ENCODE peak calls at places on chromosomes 1 and 21, in eight cellular contexts. One of them, this sample, is unnamed.

GRCh38 chr1:34597877-34598514 is 156.9 kb upstream of the GJB5 start:
- DNase-seq in HCT116: peak
- DNase-seq in right atrium auricular region: no peak
- DNase-seq in ovary: peak
- DNase-seq in heart left ventricle: peak
- DNase-seq in fibroblast of mammary gland: peak
- DNase-seq in body of pancreas: peak
- DNase-seq in choroid plexus epithelial cell: peak
- DNase-seq in this sample: peak

GRCh38 chr1:93676424-93676823 is 5.2 kb downstream of the BCAR3 start:
- DNase-seq in body of pancreas: no peak
- DNase-seq in choroid plexus epithelial cell: peak
- DNase-seq in fibroblast of mammary gland: peak
- DNase-seq in right atrium auricular region: no peak
- DNase-seq in HCT116: no peak
- DNase-seq in ovary: no peak
- DNase-seq in heart left ventricle: peak
- DNase-seq in this sample: no peak

GRCh38 chr1:150161747-150162581 is 12.2 kb downstream of the PLEKHO1 start:
- DNase-seq in choroid plexus epithelial cell: peak
- DNase-seq in right atrium auricular region: no peak
- DNase-seq in fibroblast of mammary gland: peak
- DNase-seq in HCT116: no peak
- DNase-seq in heart left ventricle: no peak
- DNase-seq in ovary: no peak
- DNase-seq in body of pancreas: no peak
- DNase-seq in this sample: no peak

GRCh38 chr1:66283583-66284041 is 250.3 kb upstream of the SGIP1 start:
- DNase-seq in ovary: no peak
- DNase-seq in HCT116: no peak
- DNase-seq in right atrium auricular region: no peak
- DNase-seq in choroid plexus epithelial cell: no peak
- DNase-seq in fibroblast of mammary gland: peak
- DNase-seq in heart left ventricle: no peak
- DNase-seq in body of pancreas: no peak
- DNase-seq in this sample: no peak

GRCh38 chr21:40507978-40508377 is 339.0 kb downstream of the DSCAM start:
- DNase-seq in ovary: no peak
- DNase-seq in HCT116: no peak
- DNase-seq in heart left ventricle: no peak
- DNase-seq in body of pancreas: no peak
- DNase-seq in choroid plexus epithelial cell: no peak
- DNase-seq in right atrium auricular region: no peak
- DNase-seq in fibroblast of mammary gland: peak
- DNase-seq in this sample: no peak

GRCh38 chr1:51699376-51699775 is 82.5 kb downstream of the OSBPL9 start:
- DNase-seq in heart left ventricle: no peak
- DNase-seq in choroid plexus epithelial cell: peak
- DNase-seq in fibroblast of mammary gland: no peak
- DNase-seq in right atrium auricular region: no peak
- DNase-seq in HCT116: no peak
- DNase-seq in ovary: no peak
- DNase-seq in body of pancreas: no peak
- DNase-seq in this sample: no peak

GRCh38 chr1:53556657-53557227 is 97.5 kb downstream of the DMRTB1 start:
- DNase-seq in choroid plexus epithelial cell: no peak
- DNase-seq in body of pancreas: no peak
- DNase-seq in fibroblast of mammary gland: no peak
- DNase-seq in HCT116: no peak
- DNase-seq in heart left ventricle: no peak
- DNase-seq in ovary: no peak
- DNase-seq in right atrium auricular region: no peak
- DNase-seq in this sample: no peak

GRCh38 chr1:202007703-202008489 is 2.5 kb upstream of the ELF3 start:
- DNase-seq in heart left ventricle: no peak
- DNase-seq in choroid plexus epithelial cell: no peak
- DNase-seq in fibroblast of mammary gland: no peak
- DNase-seq in ovary: no peak
- DNase-seq in body of pancreas: peak
- DNase-seq in HCT116: peak
- DNase-seq in right atrium auricular region: no peak
- DNase-seq in this sample: peak

GRCh38 chr1:94926365-94926914 is 470 bp downstream of the CNN3 start:
- DNase-seq in HCT116: no peak
- DNase-seq in choroid plexus epithelial cell: peak
- DNase-seq in ovary: peak
- DNase-seq in right atrium auricular region: no peak
- DNase-seq in body of pancreas: peak
- DNase-seq in fibroblast of mammary gland: peak
- DNase-seq in heart left ventricle: peak
- DNase-seq in this sample: peak

GRCh38 chr1:55363261-55363660 is 148.1 kb upstream of the USP24 start:
- DNase-seq in fibroblast of mammary gland: peak
- DNase-seq in heart left ventricle: no peak
- DNase-seq in body of pancreas: no peak
- DNase-seq in choroid plexus epithelial cell: peak
- DNase-seq in HCT116: no peak
- DNase-seq in ovary: no peak
- DNase-seq in right atrium auricular region: no peak
- DNase-seq in this sample: no peak

GRCh38 chr1:184823080-184823479 is 68.4 kb upstream of the EDEM3 start:
- DNase-seq in ovary: no peak
- DNase-seq in choroid plexus epithelial cell: no peak
- DNase-seq in heart left ventricle: no peak
- DNase-seq in body of pancreas: no peak
- DNase-seq in fibroblast of mammary gland: no peak
- DNase-seq in HCT116: no peak
- DNase-seq in right atrium auricular region: no peak
- DNase-seq in this sample: no peak

GRCh38 chr1:26785611-26786436 is 1.9 kb upstream of the PIGV start:
- DNase-seq in choroid plexus epithelial cell: peak
- DNase-seq in HCT116: no peak
- DNase-seq in right atrium auricular region: no peak
- DNase-seq in fibroblast of mammary gland: peak
- DNase-seq in ovary: no peak
- DNase-seq in heart left ventricle: peak
- DNase-seq in body of pancreas: peak
- DNase-seq in this sample: no peak

GRCh38 chr1:182317489-182318180 is 74.0 kb downstream of the GLUL start:
- DNase-seq in ovary: no peak
- DNase-seq in fibroblast of mammary gland: no peak
- DNase-seq in body of pancreas: peak
- DNase-seq in choroid plexus epithelial cell: no peak
- DNase-seq in heart left ventricle: no peak
- DNase-seq in right atrium auricular region: no peak
- DNase-seq in HCT116: no peak
- DNase-seq in this sample: no peak

GRCh38 chr1:110215621-110216020 is 5.5 kb downstream of the KCNC4 start:
- DNase-seq in heart left ventricle: no peak
- DNase-seq in fibroblast of mammary gland: no peak
- DNase-seq in ovary: no peak
- DNase-seq in right atrium auricular region: no peak
- DNase-seq in body of pancreas: no peak
- DNase-seq in choroid plexus epithelial cell: no peak
- DNase-seq in HCT116: no peak
- DNase-seq in this sample: no peak

GRCh38 chr1:202568466-202569196 is 141.6 kb downstream of the SYT2 start:
- DNase-seq in choroid plexus epithelial cell: peak
- DNase-seq in body of pancreas: no peak
- DNase-seq in HCT116: no peak
- DNase-seq in ovary: no peak
- DNase-seq in fibroblast of mammary gland: peak
- DNase-seq in heart left ventricle: no peak
- DNase-seq in right atrium auricular region: no peak
- DNase-seq in this sample: no peak

GRCh38 chr21:32338209-32338921 is 39.7 kb downstream of the MRAP start:
- DNase-seq in heart left ventricle: no peak
- DNase-seq in fibroblast of mammary gland: no peak
- DNase-seq in right atrium auricular region: no peak
- DNase-seq in HCT116: no peak
- DNase-seq in choroid plexus epithelial cell: no peak
- DNase-seq in body of pancreas: no peak
- DNase-seq in ovary: no peak
- DNase-seq in this sample: no peak

GRCh38 chr1:39676951-39677350 is 5.0 kb upstream of the NT5C1A start:
- DNase-seq in ovary: no peak
- DNase-seq in right atrium auricular region: no peak
- DNase-seq in fibroblast of mammary gland: no peak
- DNase-seq in choroid plexus epithelial cell: no peak
- DNase-seq in HCT116: no peak
- DNase-seq in body of pancreas: no peak
- DNase-seq in heart left ventricle: no peak
- DNase-seq in this sample: no peak

GRCh38 chr1:31502926-31503511 is 73.3 kb upstream of the TINAGL1 start:
- DNase-seq in choroid plexus epithelial cell: peak
- DNase-seq in heart left ventricle: no peak
- DNase-seq in body of pancreas: no peak
- DNase-seq in ovary: no peak
- DNase-seq in HCT116: no peak
- DNase-seq in right atrium auricular region: no peak
- DNase-seq in fibroblast of mammary gland: no peak
- DNase-seq in this sample: no peak

GRCh38 chr1:64499966-64500365 is 30.0 kb downstream of the CACHD1 start:
- DNase-seq in body of pancreas: no peak
- DNase-seq in right atrium auricular region: no peak
- DNase-seq in HCT116: peak
- DNase-seq in fibroblast of mammary gland: no peak
- DNase-seq in heart left ventricle: no peak
- DNase-seq in ovary: no peak
- DNase-seq in choroid plexus epithelial cell: no peak
- DNase-seq in this sample: no peak
- TF ChIP-seq CTCF in body of pancreas: no peak
- TF ChIP-seq CTCF in right atrium auricular region: no peak
- TF ChIP-seq CTCF in HCT116: no peak
- TF ChIP-seq CTCF in fibroblast of mammary gland: no peak
- TF ChIP-seq CTCF in heart left ventricle: no peak
- TF ChIP-seq CTCF in ovary: no peak
- TF ChIP-seq CTCF in choroid plexus epithelial cell: no peak
- TF ChIP-seq CTCF in this sample: no peak

GRCh38 chr1:112955678-112956502 is at the start of gene SLC16A1:
- DNase-seq in body of pancreas: peak
- DNase-seq in ovary: peak
- DNase-seq in right atrium auricular region: peak
- DNase-seq in heart left ventricle: peak
- DNase-seq in choroid plexus epithelial cell: peak
- DNase-seq in fibroblast of mammary gland: peak
- DNase-seq in HCT116: peak
- DNase-seq in this sample: peak
- TF ChIP-seq CTCF in body of pancreas: no peak
- TF ChIP-seq CTCF in ovary: no peak
- TF ChIP-seq CTCF in right atrium auricular region: peak
- TF ChIP-seq CTCF in heart left ventricle: peak
- TF ChIP-seq CTCF in choroid plexus epithelial cell: peak
- TF ChIP-seq CTCF in fibroblast of mammary gland: no peak
- TF ChIP-seq CTCF in HCT116: no peak
- TF ChIP-seq CTCF in this sample: no peak

DNA sequence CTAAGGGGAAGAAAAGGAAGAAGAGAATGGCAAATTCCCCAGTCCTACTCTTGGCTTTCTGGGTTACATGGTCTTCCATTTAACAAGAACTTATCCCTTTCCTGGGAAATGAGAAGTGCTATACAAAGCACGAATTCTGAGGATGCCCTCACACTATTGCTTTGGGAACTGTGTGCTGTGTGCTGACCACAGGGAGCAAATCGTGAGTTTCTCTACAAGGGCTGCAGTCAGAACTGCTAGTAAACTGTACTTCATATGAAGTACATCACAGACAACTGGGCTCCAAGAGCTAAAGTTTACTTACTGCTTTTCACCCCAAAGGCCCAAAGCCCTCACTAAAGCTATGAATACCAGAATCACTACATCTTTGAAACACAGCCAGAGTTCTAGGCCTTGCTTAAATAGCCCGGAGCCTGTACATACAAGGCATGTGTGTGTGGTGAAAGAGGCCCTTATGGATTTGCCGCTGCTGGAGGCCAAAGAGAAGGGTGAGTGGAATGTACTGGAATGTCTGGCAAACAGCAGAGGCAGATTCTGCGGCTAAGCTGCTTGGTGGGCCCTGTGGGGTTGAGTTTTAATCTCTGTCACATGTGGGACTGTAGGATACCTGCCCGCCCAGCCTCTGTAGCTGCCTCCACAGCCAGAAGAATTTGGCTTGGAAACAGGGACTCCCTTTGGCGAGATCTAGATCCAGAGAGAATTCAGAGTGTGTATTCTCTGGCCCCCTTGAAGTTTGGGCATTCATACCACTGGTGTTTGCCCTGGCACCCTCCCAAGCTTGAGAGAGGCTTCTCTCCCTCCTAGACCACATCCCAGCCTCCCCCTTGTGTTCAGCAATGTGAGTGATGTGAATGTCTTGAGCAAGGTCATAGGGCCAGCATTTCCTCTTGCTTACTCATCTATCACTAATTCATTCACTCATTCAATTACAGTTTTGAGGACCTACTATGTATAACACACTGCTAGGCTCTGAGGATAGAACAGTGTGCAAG is 21.9 kb upstream of the TRIM67 start:
- DNase-seq in HCT116: no peak
- DNase-seq in fibroblast of mammary gland: peak
- DNase-seq in body of pancreas: peak
- DNase-seq in heart left ventricle: no peak
- DNase-seq in choroid plexus epithelial cell: peak
- DNase-seq in ovary: no peak
- DNase-seq in right atrium auricular region: no peak
- DNase-seq in this sample: no peak
- TF ChIP-seq CTCF in HCT116: no peak
- TF ChIP-seq CTCF in fibroblast of mammary gland: no peak
- TF ChIP-seq CTCF in body of pancreas: no peak
- TF ChIP-seq CTCF in heart left ventricle: no peak
- TF ChIP-seq CTCF in choroid plexus epithelial cell: peak
- TF ChIP-seq CTCF in ovary: no peak
- TF ChIP-seq CTCF in right atrium auricular region: no peak
- TF ChIP-seq CTCF in this sample: no peak

GRCh38 chr1:165826565-165826964 is 849 bp upstream of the UCK2 start:
- DNase-seq in HCT116: no peak
- DNase-seq in fibroblast of mammary gland: no peak
- DNase-seq in right atrium auricular region: no peak
- DNase-seq in ovary: no peak
- DNase-seq in body of pancreas: no peak
- DNase-seq in heart left ventricle: no peak
- DNase-seq in choroid plexus epithelial cell: no peak
- DNase-seq in this sample: no peak

GRCh38 chr1:165828581-165829329 is 1.3 kb downstream of the UCK2 start:
- DNase-seq in fibroblast of mammary gland: peak
- DNase-seq in choroid plexus epithelial cell: peak
- DNase-seq in body of pancreas: peak
- DNase-seq in right atrium auricular region: no peak
- DNase-seq in HCT116: peak
- DNase-seq in ovary: peak
- DNase-seq in heart left ventricle: peak
- DNase-seq in this sample: peak

GRCh38 chr1:165829888-165830287 is 2.5 kb downstream of the UCK2 start:
- DNase-seq in right atrium auricular region: no peak
- DNase-seq in choroid plexus epithelial cell: no peak
- DNase-seq in ovary: no peak
- DNase-seq in HCT116: no peak
- DNase-seq in body of pancreas: no peak
- DNase-seq in heart left ventricle: no peak
- DNase-seq in fibroblast of mammary gland: no peak
- DNase-seq in this sample: no peak

GRCh38 chr1:165827199-165828102 is at the start of gene UCK2:
- DNase-seq in right atrium auricular region: peak
- DNase-seq in body of pancreas: peak
- DNase-seq in choroid plexus epithelial cell: peak
- DNase-seq in heart left ventricle: peak
- DNase-seq in fibroblast of mammary gland: peak
- DNase-seq in HCT116: peak
- DNase-seq in ovary: peak
- DNase-seq in this sample: peak

GRCh38 chr1:165828103-165828558 is 717 bp downstream of the UCK2 start:
- DNase-seq in choroid plexus epithelial cell: peak
- DNase-seq in heart left ventricle: peak
- DNase-seq in HCT116: no peak
- DNase-seq in right atrium auricular region: no peak
- DNase-seq in ovary: peak
- DNase-seq in body of pancreas: peak
- DNase-seq in fibroblast of mammary gland: peak
- DNase-seq in this sample: no peak
- TF ChIP-seq CTCF in choroid plexus epithelial cell: no peak
- TF ChIP-seq CTCF in heart left ventricle: no peak
- TF ChIP-seq CTCF in HCT116: no peak
- TF ChIP-seq CTCF in right atrium auricular region: no peak
- TF ChIP-seq CTCF in ovary: no peak
- TF ChIP-seq CTCF in body of pancreas: no peak
- TF ChIP-seq CTCF in fibroblast of mammary gland: no peak
- TF ChIP-seq CTCF in this sample: no peak

This sample was measured in progenitor cell of endocrine pancreas.